ENCODE peak calls at places on chromosomes 6 and 20, in seven cellular contexts. B is neural progenitor cell, K is prostate gland, L is hippocampal formation, O is NCI-H1436, J is Right ventricle myocardium inferior, I is NCI-H446 treated with DMSO at 0.1 percent for 48 hours. D is an unnamed sample.

GRCh38 chr6:24935753-24936152 is at the start of gene RIPOR2:
- DNase-seq in L (no peak), O (no peak), K (no peak), B (peak), I (no peak), J (peak), D (no peak)

GRCh38 chr6:142474446-142475289 is 172.9 kb downstream of the ADGRG6 start:
- DNase-seq in L (no peak), I (peak), O (peak), B (peak), J (no peak), K (peak), D (peak)

GRCh38 chr20:57647933-57648785 is 27.9 kb upstream of the ZBP1 start:
- DNase-seq in K (no peak), B (no peak), L (no peak), O (no peak), I (no peak), J (no peak), D (no peak)

GRCh38 chr20:49795125-49795424 is 17.6 kb upstream of the SLC9A8 start:
- DNase-seq in L (no peak), J (no peak), I (no peak), B (no peak), O (no peak), K (no peak), D (no peak)

GRCh38 chr6:108735991-108736345 is 112.3 kb upstream of the ARMC2 start:
- DNase-seq in J (no peak), K (no peak), L (no peak), I (no peak), B (no peak), O (no peak), D (no peak)

GRCh38 chr6:129135421-129135820 is 252.5 kb downstream of the LAMA2 start:
- DNase-seq in L (no peak), J (no peak), B (no peak), O (no peak), K (no peak), I (no peak), D (no peak)

GRCh38 chr6:85418059-85418458 is 31.8 kb upstream of the NT5E start:
- DNase-seq in K (no peak), O (no peak), B (no peak), J (no peak), L (no peak), I (no peak), D (no peak)

GRCh38 chr6:153553627-153554026 is 422.5 kb upstream of the RGS17 start:
- DNase-seq in O (no peak), L (no peak), J (no peak), B (peak), K (no peak), I (no peak), D (no peak)

GRCh38 chr6:42271834-42272805 is 54.5 kb upstream of the MRPS10 start:
- DNase-seq in K (no peak), I (no peak), J (no peak), O (no peak), B (no peak), L (no peak), D (no peak)

GRCh38 chr6:112016335-112016734 is 37.6 kb upstream of the CCN6 start:
- DNase-seq in I (no peak), J (no peak), B (no peak), O (no peak), L (no peak), K (no peak), D (no peak)

GRCh38 chr20:4233520-4233919 is 218.2 kb upstream of the RNF24 start:
- DNase-seq in I (no peak), K (no peak), B (no peak), J (no peak), L (no peak), O (no peak), D (no peak)

GRCh38 chr20:17873410-17874270 is 95.0 kb downstream of the SNX5 start:
- DNase-seq in I (peak), K (peak), O (peak), L (no peak), B (peak), J (peak), D (no peak)

GRCh38 chr6:140130074-140130473 is 755.6 kb upstream of the CITED2 start:
- DNase-seq in K (no peak), J (no peak), O (no peak), L (no peak), I (no peak), B (no peak), D (no peak)

GRCh38 chr6:69349776-69350175 is 447.0 kb downstream of the LMBRD1 start:
- DNase-seq in I (peak), L (peak), J (peak), K (no peak), O (no peak), B (no peak), D (peak)

GRCh38 chr20:17935186-17935585 is 33.4 kb downstream of the SNX5 start:
- DNase-seq in K (no peak), I (no peak), B (no peak), J (no peak), L (no peak), O (no peak), D (no peak)

GRCh38 chr6:24126586-24127192 is 674 bp downstream of the NRSN1 start:
- DNase-seq in B (peak), K (peak), O (no peak), I (no peak), J (no peak), L (peak), D (peak)

GRCh38 chr6:89589297-89590074 is 49.1 kb downstream of the LYRM2 start:
- DNase-seq in B (peak), L (no peak), K (no peak), I (no peak), J (no peak), O (no peak), D (no peak)

GRCh38 chr6:109979033-109979921 is 1.2 kb downstream of the GPR6 start:
- DNase-seq in L (no peak), J (no peak), B (peak), I (no peak), K (no peak), O (no peak), D (no peak)

GRCh38 chr6:19803331-19804330 is 33.5 kb upstream of the ID4 start:
- DNase-seq in B (peak), L (no peak), K (no peak), I (no peak), J (no peak), O (peak), D (no peak)

GRCh38 chr6:119985952-119986736 is 636.6 kb upstream of the MAN1A1 start:
- DNase-seq in J (no peak), K (no peak), I (no peak), O (no peak), B (no peak), L (no peak), D (no peak)

GRCh38 chr20:38863024-38863851 is 57.7 kb downstream of the PPP1R16B start:
- DNase-seq in K (no peak), L (no peak), O (no peak), B (no peak), J (no peak), I (no peak), D (no peak)

GRCh38 chr20:24064092-24064491 is 75.5 kb upstream of the GGTLC1 start:
- DNase-seq in O (no peak), I (no peak), K (no peak), B (no peak), L (no peak), J (no peak), D (no peak)

GRCh38 chr6:125951323-125951722 is 5.2 kb upstream of the HINT3 start:
- DNase-seq in B (no peak), I (no peak), K (no peak), O (no peak), J (no peak), L (no peak), D (no peak)

GRCh38 chr20:51750037-51750769 is 18.0 kb downstream of the ATP9A start:
- DNase-seq in O (no peak), B (no peak), K (peak), J (peak), I (peak), L (peak), D (peak)

GRCh38 chr20:63636752-63637633 is 10.1 kb upstream of the GMEB2 start:
- DNase-seq in L (no peak), B (peak), O (no peak), J (no peak), K (no peak), I (no peak), D (no peak)

GRCh38 chr6:43915213-43915869 is 145.3 kb downstream of the VEGFA start:
- DNase-seq in J (no peak), O (no peak), L (no peak), B (no peak), I (no peak), K (no peak), D (no peak)

GRCh38 chr20:44024820-44025580 is 110.3 kb downstream of the TOX2 start:
- DNase-seq in K (no peak), J (no peak), B (no peak), I (no peak), O (no peak), L (no peak), D (no peak)

GRCh38 chr6:143535189-143535614 is 23.7 kb upstream of the FUCA2 start:
- DNase-seq in J (no peak), K (no peak), O (no peak), B (no peak), L (no peak), I (no peak), D (no peak)

GRCh38 chr6:1609662-1610496 is at the start of gene FOXC1:
- DNase-seq in I (peak), B (peak), J (peak), O (peak), K (peak), L (peak), D (peak)

GRCh38 chr6:113169484-113169883 is 687.7 kb upstream of the MARCKS start:
- DNase-seq in B (no peak), K (no peak), I (no peak), J (no peak), O (no peak), L (no peak), D (no peak)

GRCh38 chr20:57130160-57130772 is 136.2 kb downstream of the BMP7 start:
- DNase-seq in J (no peak), O (no peak), B (no peak), K (no peak), L (no peak), I (no peak), D (no peak)

GRCh38 chr6:25192562-25192961 is 86.6 kb upstream of the CARMIL1 start:
- DNase-seq in I (peak), J (no peak), B (no peak), L (no peak), O (no peak), K (no peak), D (no peak)

GRCh38 chr6:114690625-114691024 is 347.8 kb upstream of the HS3ST5 start:
- DNase-seq in B (peak), K (no peak), L (no peak), O (no peak), J (no peak), I (no peak), D (no peak)

GRCh38 chr6:160036331-160036695 is 67.4 kb downstream of the IGF2R start:
- DNase-seq in J (no peak), I (no peak), K (no peak), O (no peak), L (no peak), B (no peak), D (no peak)

GRCh38 chr20:44212792-44213191 is 2.2 kb upstream of the OSER1 start:
- DNase-seq in I (no peak), J (no peak), B (no peak), K (no peak), L (no peak), O (no peak), D (no peak)

GRCh38 chr20:41617059-41617921 is 887 bp downstream of the CHD6 start:
- DNase-seq in B (peak), O (peak), K (peak), I (no peak), J (peak), L (no peak), D (peak)

D was measured in midbrain.